ENCODE peak calls at places on chromosomes 12 and 14, in seven cellular contexts. T, I, F, G, J, S and O are unnamed samples.

GRCh38 chr14:32419429-32419828 is 90.3 kb downstream of the AKAP6 start:
- DNase-seq in T (no peak), I (no peak), F (no peak), G (no peak), J (no peak), S (no peak), O (no peak)

GRCh38 chr12:1391722-1392121 is 202.7 kb downstream of the FBXL14 start:
- DNase-seq in T (no peak), I (no peak), F (no peak), G (no peak), J (no peak), S (no peak), O (no peak)

GRCh38 chr14:98507269-98507668 is 764.7 kb downstream of the BCL11B start:
- DNase-seq in T (no peak), I (no peak), F (no peak), G (no peak), J (no peak), S (no peak), O (no peak)

GRCh38 chr14:70059545-70059944 is 129.2 kb downstream of the SLC8A3 start:
- DNase-seq in T (no peak), I (no peak), F (no peak), G (no peak), J (no peak), S (no peak), O (no peak)

GRCh38 chr12:13390381-13390856 is 193.9 kb downstream of the EMP1 start:
- DNase-seq in T (peak), I (no peak), F (no peak), G (no peak), J (peak), S (no peak), O (no peak)

GRCh38 chr14:27672047-27672446 is 1074.2 kb upstream of the NOVA1 start:
- DNase-seq in T (no peak), I (no peak), F (no peak), G (no peak), J (no peak), S (no peak), O (no peak)

GRCh38 chr14:53715390-53715730 is 241.3 kb downstream of the BMP4 start:
- DNase-seq in T (peak), I (no peak), F (no peak), G (no peak), J (no peak), S (no peak), O (no peak)

GRCh38 chr14:105537580-105538474 is 11.4 kb downstream of the TMEM121 start:
- DNase-seq in T (no peak), I (peak), F (peak), G (peak), J (no peak), S (peak), O (peak)

GRCh38 chr14:65184032-65184764 is 81.9 kb upstream of the MAX start:
- DNase-seq in T (peak), I (no peak), F (no peak), G (no peak), J (no peak), S (no peak), O (no peak)

GRCh38 chr12:79555006-79555925 is 135.5 kb downstream of the PAWR start:
- DNase-seq in T (peak), I (no peak), F (no peak), G (no peak), J (no peak), S (no peak), O (no peak)

GRCh38 chr14:20490563-20490962 is 14.8 kb upstream of the RNASE10 start:
- DNase-seq in T (no peak), I (no peak), F (no peak), G (no peak), J (no peak), S (no peak), O (no peak)

GRCh38 chr12:14403711-14404164 is 38.3 kb downstream of the ATF7IP start:
- DNase-seq in T (peak), I (peak), F (no peak), G (no peak), J (no peak), S (no peak), O (no peak)

GRCh38 chr14:93044116-93044515 is 71.6 kb downstream of the ITPK1 start:
- DNase-seq in T (no peak), I (no peak), F (no peak), G (no peak), J (no peak), S (no peak), O (no peak)

GRCh38 chr14:31154956-31155355 is 52.6 kb downstream of the HECTD1 start:
- DNase-seq in T (peak), I (no peak), F (no peak), G (no peak), J (no peak), S (no peak), O (no peak)

GRCh38 chr14:76599556-76599955 is 161.7 kb upstream of the VASH1 start:
- DNase-seq in T (no peak), I (no peak), F (no peak), G (no peak), J (no peak), S (no peak), O (no peak)

GRCh38 chr14:32259368-32260013 is 56.4 kb upstream of the RNU6-8 start:
- DNase-seq in T (peak), I (no peak), F (no peak), G (no peak), J (no peak), S (no peak), O (no peak)